ENCODE peak calls at places on chromosomes 12 and 14, in six cellular contexts. U is NCI-H82; W is effector CD8-positive, alpha-beta T cell; D is stimulated activated CD4-positive, alpha-beta T cell treated with anti-CD3 and anti-CD28 coated beads, Interleukin-15, amount 100 ng/mL, for 24 hours; Z is kidney tubule cell; F is putamen. K is an unnamed sample.

GRCh38 chr14:70655110-70655826 is 13.6 kb downstream of the TTC9 start:
- DNase-seq in Z (peak), U (no peak), W (peak), F (no peak), D (peak), K (no peak)

GRCh38 chr14:99241314-99242035 is 30.5 kb downstream of the BCL11B start:
- DNase-seq in W (no peak), Z (no peak), U (no peak), D (no peak), F (no peak), K (no peak)

GRCh38 chr12:62660763-62661162 is 194.1 kb downstream of the MON2 start:
- DNase-seq in F (no peak), Z (peak), D (no peak), W (no peak), U (no peak), K (no peak)

GRCh38 chr12:3148366-3149000 is 71.3 kb downstream of the TSPAN9 start:
- DNase-seq in F (no peak), Z (no peak), D (no peak), U (peak), W (no peak), K (no peak)

GRCh38 chr14:95683793-95684192 is 2.4 kb upstream of the TCL1B start:
- DNase-seq in Z (peak), F (no peak), W (peak), D (peak), U (peak), K (no peak)

GRCh38 chr14:91911474-91912032 is 35.9 kb downstream of the FBLN5 start:
- DNase-seq in W (peak), Z (peak), F (peak), D (peak), U (peak), K (peak)

GRCh38 chr12:92574911-92575570 is 127.7 kb upstream of the PLEKHG7 start:
- DNase-seq in W (no peak), D (no peak), F (no peak), Z (no peak), U (no peak), K (no peak)

GRCh38 chr14:89237923-89238529 is 179.0 kb downstream of the FOXN3 start:
- DNase-seq in Z (no peak), U (no peak), D (no peak), F (no peak), W (no peak), K (no peak)

GRCh38 chr12:103975368-103975767 is 9.7 kb downstream of the TDG start:
- DNase-seq in W (no peak), Z (no peak), F (no peak), D (no peak), U (no peak), K (no peak)

GRCh38 chr14:88518592-88519512 is 36.0 kb downstream of the PTPN21 start:
- DNase-seq in W (no peak), F (no peak), Z (peak), U (no peak), D (no peak), K (no peak)

GRCh38 chr14:70188292-70188607 is 501 bp downstream of the SLC8A3 start:
- DNase-seq in F (no peak), D (peak), W (no peak), Z (peak), U (no peak), K (no peak)

GRCh38 chr12:2215709-2216560 is 163.1 kb downstream of the CACNA1C start:
- DNase-seq in F (no peak), D (no peak), W (no peak), U (no peak), Z (no peak), K (no peak)

GRCh38 chr12:23222801-23223200 is 597.8 kb downstream of the ETNK1 start:
- DNase-seq in U (no peak), F (no peak), D (no peak), W (no peak), Z (no peak), K (no peak)

GRCh38 chr12:76260390-76260748 is 87.8 kb downstream of the BBS10 start:
- DNase-seq in Z (no peak), U (no peak), F (no peak), W (no peak), D (no peak), K (no peak)

GRCh38 chr14:71321556-71322315 is 414.5 kb downstream of the PCNX1 start:
- DNase-seq in Z (peak), F (peak), W (no peak), U (peak), D (no peak), K (peak)

GRCh38 chr12:48970702-48971334 is 717 bp downstream of the WNT10B start:
- DNase-seq in Z (no peak), U (no peak), W (no peak), F (no peak), D (no peak), K (no peak)

GRCh38 chr14:53109028-53109687 is 44.0 kb downstream of the DDHD1 start:
- DNase-seq in U (no peak), W (peak), F (no peak), Z (no peak), D (peak), K (no peak)

GRCh38 chr12:9888665-9889273 is 7.5 kb downstream of the KLRF2 start:
- DNase-seq in W (no peak), D (no peak), F (no peak), U (no peak), Z (no peak), K (no peak)

GRCh38 chr12:121800694-121801600 is 2.9 kb upstream of the SETD1B start:
- DNase-seq in W (peak), F (peak), Z (peak), U (peak), D (peak), K (peak)

GRCh38 chr14:97802974-97803373 is 1005.8 kb downstream of the VRK1 start:
- DNase-seq in Z (no peak), F (no peak), D (no peak), U (no peak), W (no peak), K (no peak)

GRCh38 chr14:71532349-71532748 is 399.9 kb upstream of the RGS6 start:
- DNase-seq in Z (no peak), U (no peak), W (no peak), F (no peak), D (no peak), K (no peak)

GRCh38 chr12:112833272-112833671 is 41.7 kb downstream of the RPH3A start:
- DNase-seq in U (no peak), F (no peak), D (no peak), Z (peak), W (no peak), K (no peak)

GRCh38 chr12:7781274-7781673 is 7.9 kb upstream of the NANOG start:
- DNase-seq in U (no peak), D (no peak), Z (no peak), F (no peak), W (no peak), K (no peak)